ENCODE peak calls at places on chromosomes 11 and 22, in six cellular contexts. B is B cell, V is HT1080, M is M059J, P is transverse colon, D is H9. R is an unnamed sample.

GRCh38 chr11:73228268-73229134 is 10.4 kb downstream of the P2RY2 start:
- DNase-seq in B (peak), V (no peak), M (no peak), P (peak), D (peak), R (no peak)

GRCh38 chr11:35539781-35540281 is 14.4 kb upstream of the PAMR1 start:
- DNase-seq in B (no peak), V (peak), M (peak), P (peak), D (no peak), R (peak)

GRCh38 chr11:128434411-128434810 is 152.9 kb downstream of the ETS1 start:
- DNase-seq in B (no peak), V (no peak), M (no peak), P (no peak), D (no peak), R (no peak)

GRCh38 chr11:83573097-83573496 is 286.9 kb upstream of the CCDC90B start:
- DNase-seq in B (no peak), V (peak), M (no peak), P (no peak), D (no peak), R (peak)

GRCh38 chr22:50595189-50595588 is 5.4 kb upstream of the MAPK8IP2 start:
- DNase-seq in B (no peak), V (no peak), M (no peak), P (no peak), D (no peak), R (no peak)

GRCh38 chr11:76806131-76806530 is 23.0 kb downstream of the TSKU start:
- DNase-seq in B (no peak), V (no peak), M (no peak), P (no peak), D (no peak), R (no peak)

GRCh38 chr11:76759517-76759916 is 23.6 kb upstream of the TSKU start:
- DNase-seq in B (no peak), V (no peak), M (no peak), P (no peak), D (no peak), R (no peak)

GRCh38 chr11:17906436-17906835 is 106.4 kb downstream of the SERGEF start:
- DNase-seq in B (no peak), V (no peak), M (no peak), P (no peak), D (peak), R (peak)

GRCh38 chr22:32728291-32728690 is 73.2 kb upstream of the TIMP3 start:
- DNase-seq in B (no peak), V (no peak), M (no peak), P (no peak), D (no peak), R (no peak)

GRCh38 chr11:31987118-31988005 is 103.5 kb upstream of the RCN1 start:
- DNase-seq in B (no peak), V (no peak), M (no peak), P (no peak), D (peak), R (no peak)

GRCh38 chr22:29765905-29766631 is 739 bp downstream of the ZMAT5 start:
- DNase-seq in B (no peak), V (no peak), M (no peak), P (peak), D (no peak), R (no peak)

GRCh38 chr11:58629857-58630256 is 7.4 kb downstream of the CNTF start:
- DNase-seq in B (peak), V (peak), M (peak), P (peak), D (peak), R (peak)

GRCh38 chr11:10263929-10264328 is 30.1 kb downstream of the SBF2 start:
- DNase-seq in B (no peak), V (no peak), M (peak), P (no peak), D (no peak), R (peak)

GRCh38 chr22:45912910-45913309 is 64.1 kb downstream of the WNT7B start:
- DNase-seq in B (no peak), V (no peak), M (no peak), P (no peak), D (no peak), R (no peak)

R was measured in PC-3.